ENCODE peak calls at places on chromosome 6, in nine cellular contexts. One of them, this sample, is unnamed.

GRCh38 chr6:15389759-15390723 is 144.2 kb downstream of the JARID2 start:
- DNase-seq in NCI-H2081: no peak
- DNase-seq in pancreas: no peak
- DNase-seq in HT1080: peak
- DNase-seq in activated B cell treated with CpG ODN at 0.5 μM for 24 hours: no peak
- DNase-seq in NCI-H2171 treated with DMSO at 0.1 percent for 48 hours: peak
- DNase-seq in NCI-H146: peak
- DNase-seq in tibial artery: no peak
- DNase-seq in fibroblast of the aortic adventitia: peak
- DNase-seq in this sample: peak

GRCh38 chr6:148868314-148868713 is 121.5 kb downstream of the UST start:
- DNase-seq in NCI-H2081: no peak
- DNase-seq in pancreas: no peak
- DNase-seq in HT1080: peak
- DNase-seq in activated B cell treated with CpG ODN at 0.5 μM for 24 hours: no peak
- DNase-seq in NCI-H2171 treated with DMSO at 0.1 percent for 48 hours: no peak
- DNase-seq in NCI-H146: no peak
- DNase-seq in tibial artery: no peak
- DNase-seq in fibroblast of the aortic adventitia: peak
- DNase-seq in this sample: no peak

GRCh38 chr6:46756469-46757205 is 9.9 kb downstream of the ANKRD66 start:
- DNase-seq in NCI-H2081: no peak
- DNase-seq in pancreas: no peak
- DNase-seq in HT1080: peak
- DNase-seq in activated B cell treated with CpG ODN at 0.5 μM for 24 hours: no peak
- DNase-seq in NCI-H2171 treated with DMSO at 0.1 percent for 48 hours: no peak
- DNase-seq in NCI-H146: no peak
- DNase-seq in tibial artery: no peak
- DNase-seq in fibroblast of the aortic adventitia: peak
- DNase-seq in this sample: no peak

GRCh38 chr6:112563368-112563767 is 216.2 kb downstream of the RFPL4B start:
- DNase-seq in NCI-H2081: no peak
- DNase-seq in pancreas: no peak
- DNase-seq in HT1080: peak
- DNase-seq in activated B cell treated with CpG ODN at 0.5 μM for 24 hours: no peak
- DNase-seq in NCI-H2171 treated with DMSO at 0.1 percent for 48 hours: no peak
- DNase-seq in NCI-H146: no peak
- DNase-seq in tibial artery: no peak
- DNase-seq in fibroblast of the aortic adventitia: peak
- DNase-seq in this sample: no peak

GRCh38 chr6:144936764-144937163 is 651.6 kb downstream of the UTRN start:
- DNase-seq in NCI-H2081: no peak
- DNase-seq in pancreas: no peak
- DNase-seq in HT1080: no peak
- DNase-seq in activated B cell treated with CpG ODN at 0.5 μM for 24 hours: no peak
- DNase-seq in NCI-H2171 treated with DMSO at 0.1 percent for 48 hours: no peak
- DNase-seq in NCI-H146: no peak
- DNase-seq in tibial artery: no peak
- DNase-seq in fibroblast of the aortic adventitia: no peak
- DNase-seq in this sample: no peak

GRCh38 chr6:47278545-47278944 is 31.2 kb downstream of the TNFRSF21 start:
- DNase-seq in NCI-H2081: no peak
- DNase-seq in pancreas: no peak
- DNase-seq in HT1080: no peak
- DNase-seq in activated B cell treated with CpG ODN at 0.5 μM for 24 hours: no peak
- DNase-seq in NCI-H2171 treated with DMSO at 0.1 percent for 48 hours: peak
- DNase-seq in NCI-H146: no peak
- DNase-seq in tibial artery: no peak
- DNase-seq in fibroblast of the aortic adventitia: peak
- DNase-seq in this sample: no peak

GRCh38 chr6:40585218-40585617 is 1.9 kb downstream of the LRFN2 start:
- DNase-seq in NCI-H2081: no peak
- DNase-seq in pancreas: no peak
- DNase-seq in HT1080: no peak
- DNase-seq in activated B cell treated with CpG ODN at 0.5 μM for 24 hours: no peak
- DNase-seq in NCI-H2171 treated with DMSO at 0.1 percent for 48 hours: peak
- DNase-seq in NCI-H146: no peak
- DNase-seq in tibial artery: no peak
- DNase-seq in fibroblast of the aortic adventitia: no peak
- DNase-seq in this sample: no peak

GRCh38 chr6:122610690-122611455 is 668 bp downstream of the PKIB start:
- DNase-seq in NCI-H2081: peak
- DNase-seq in pancreas: peak
- DNase-seq in HT1080: no peak
- DNase-seq in activated B cell treated with CpG ODN at 0.5 μM for 24 hours: no peak
- DNase-seq in NCI-H2171 treated with DMSO at 0.1 percent for 48 hours: peak
- DNase-seq in NCI-H146: peak
- DNase-seq in tibial artery: peak
- DNase-seq in fibroblast of the aortic adventitia: peak
- DNase-seq in this sample: no peak

GRCh38 chr6:18186033-18186432 is 30.8 kb downstream of the KDM1B start:
- DNase-seq in NCI-H2081: no peak
- DNase-seq in pancreas: no peak
- DNase-seq in HT1080: no peak
- DNase-seq in activated B cell treated with CpG ODN at 0.5 μM for 24 hours: no peak
- DNase-seq in NCI-H2171 treated with DMSO at 0.1 percent for 48 hours: no peak
- DNase-seq in NCI-H146: no peak
- DNase-seq in tibial artery: no peak
- DNase-seq in fibroblast of the aortic adventitia: no peak
- DNase-seq in this sample: no peak

GRCh38 chr6:129498556-129498940 is 211.4 kb downstream of the ARHGAP18 start:
- DNase-seq in NCI-H2081: no peak
- DNase-seq in pancreas: no peak
- DNase-seq in HT1080: no peak
- DNase-seq in activated B cell treated with CpG ODN at 0.5 μM for 24 hours: no peak
- DNase-seq in NCI-H2171 treated with DMSO at 0.1 percent for 48 hours: no peak
- DNase-seq in NCI-H146: no peak
- DNase-seq in tibial artery: no peak
- DNase-seq in fibroblast of the aortic adventitia: peak
- DNase-seq in this sample: no peak

This sample was measured in GDM1.